ENCODE peak calls at places on chromosomes 11 and 22, in six cellular contexts. One of them, this sample, is unnamed.
A peak's percentile ranks its signal among the peaks of the same experiment; 100 is the strongest.

GRCh38 chr22:38706885-38707180 is 1.1 kb downstream of the GTPBP1 start:
- DNase-seq in glomerular endothelial cell: no peak
- DNase-seq in NCI-H1105 treated with DMSO at 0.1 percent for 48 hours: no peak
- DNase-seq in AG09319: no peak
- DNase-seq in NCI-H1092 treated with DMSO at 0.1 percent for 48 hours: no peak
- DNase-seq in T-helper 2 cell: no peak
- DNase-seq in this sample: no peak

GRCh38 chr22:49968831-49969661 is 8.5 kb downstream of the PIM3 start:
- DNase-seq in glomerular endothelial cell: no peak
- DNase-seq in NCI-H1105 treated with DMSO at 0.1 percent for 48 hours: no peak
- DNase-seq in AG09319: no peak
- DNase-seq in NCI-H1092 treated with DMSO at 0.1 percent for 48 hours: no peak
- DNase-seq in T-helper 2 cell: no peak
- DNase-seq in this sample: peak; percentile 3

GRCh38 chr11:45048870-45049825 is 97.3 kb upstream of the PRDM11 start:
- DNase-seq in glomerular endothelial cell: no peak
- DNase-seq in NCI-H1105 treated with DMSO at 0.1 percent for 48 hours: no peak
- DNase-seq in AG09319: no peak
- DNase-seq in NCI-H1092 treated with DMSO at 0.1 percent for 48 hours: peak; percentile 71
- DNase-seq in T-helper 2 cell: no peak
- DNase-seq in this sample: no peak

GRCh38 chr11:12674936-12675696 is 895 bp downstream of the TEAD1 start:
- DNase-seq in glomerular endothelial cell: no peak
- DNase-seq in NCI-H1105 treated with DMSO at 0.1 percent for 48 hours: peak; percentile 82
- DNase-seq in AG09319: no peak
- DNase-seq in NCI-H1092 treated with DMSO at 0.1 percent for 48 hours: peak; percentile 53
- DNase-seq in T-helper 2 cell: no peak
- DNase-seq in this sample: peak; percentile 53

GRCh38 chr11:72771507-72771906 is 19.3 kb upstream of the ARAP1 start:
- DNase-seq in glomerular endothelial cell: no peak
- DNase-seq in NCI-H1105 treated with DMSO at 0.1 percent for 48 hours: no peak
- DNase-seq in AG09319: no peak
- DNase-seq in NCI-H1092 treated with DMSO at 0.1 percent for 48 hours: no peak
- DNase-seq in T-helper 2 cell: no peak
- DNase-seq in this sample: peak; percentile 79

GRCh38 chr22:29032584-29032983 is 29.0 kb downstream of the C22orf31 start:
- DNase-seq in glomerular endothelial cell: no peak
- DNase-seq in NCI-H1105 treated with DMSO at 0.1 percent for 48 hours: no peak
- DNase-seq in AG09319: no peak
- DNase-seq in NCI-H1092 treated with DMSO at 0.1 percent for 48 hours: no peak
- DNase-seq in T-helper 2 cell: no peak
- DNase-seq in this sample: peak; percentile 37

GRCh38 chr11:119375629-119376196 is 5.8 kb downstream of the USP2 start:
- DNase-seq in glomerular endothelial cell: no peak
- DNase-seq in NCI-H1105 treated with DMSO at 0.1 percent for 48 hours: no peak
- DNase-seq in AG09319: no peak
- DNase-seq in NCI-H1092 treated with DMSO at 0.1 percent for 48 hours: no peak
- DNase-seq in T-helper 2 cell: no peak
- DNase-seq in this sample: no peak

GRCh38 chr11:6618117-6619020 is 853 bp downstream of the TPP1 start:
- DNase-seq in glomerular endothelial cell: no peak
- DNase-seq in NCI-H1105 treated with DMSO at 0.1 percent for 48 hours: no peak
- DNase-seq in AG09319: peak; percentile 41
- DNase-seq in NCI-H1092 treated with DMSO at 0.1 percent for 48 hours: no peak
- DNase-seq in T-helper 2 cell: peak; percentile 47
- DNase-seq in this sample: peak; percentile 41

GRCh38 chr11:106086135-106086534 is 8.7 kb downstream of the AASDHPPT start:
- DNase-seq in glomerular endothelial cell: no peak
- DNase-seq in NCI-H1105 treated with DMSO at 0.1 percent for 48 hours: no peak
- DNase-seq in AG09319: no peak
- DNase-seq in NCI-H1092 treated with DMSO at 0.1 percent for 48 hours: no peak
- DNase-seq in T-helper 2 cell: no peak
- DNase-seq in this sample: no peak

GRCh38 chr22:47168441-47168840 is 406.0 kb downstream of the TBC1D22A start:
- DNase-seq in glomerular endothelial cell: no peak
- DNase-seq in NCI-H1105 treated with DMSO at 0.1 percent for 48 hours: no peak
- DNase-seq in AG09319: no peak
- DNase-seq in NCI-H1092 treated with DMSO at 0.1 percent for 48 hours: no peak
- DNase-seq in T-helper 2 cell: no peak
- DNase-seq in this sample: no peak

GRCh38 chr11:77823775-77824174 is 2.8 kb downstream of the AAMDC start:
- DNase-seq in glomerular endothelial cell: no peak
- DNase-seq in NCI-H1105 treated with DMSO at 0.1 percent for 48 hours: no peak
- DNase-seq in AG09319: no peak
- DNase-seq in NCI-H1092 treated with DMSO at 0.1 percent for 48 hours: no peak
- DNase-seq in T-helper 2 cell: no peak
- DNase-seq in this sample: no peak

GRCh38 chr11:130037058-130037457 is 32.6 kb upstream of the APLP2 start:
- DNase-seq in glomerular endothelial cell: no peak
- DNase-seq in NCI-H1105 treated with DMSO at 0.1 percent for 48 hours: no peak
- DNase-seq in AG09319: peak; percentile 30
- DNase-seq in NCI-H1092 treated with DMSO at 0.1 percent for 48 hours: no peak
- DNase-seq in T-helper 2 cell: no peak
- DNase-seq in this sample: peak; percentile 53

GRCh38 chr11:131889146-131889577 is 518.7 kb downstream of the NTM start:
- DNase-seq in glomerular endothelial cell: no peak
- DNase-seq in NCI-H1105 treated with DMSO at 0.1 percent for 48 hours: peak; percentile 83
- DNase-seq in AG09319: peak; percentile 77
- DNase-seq in NCI-H1092 treated with DMSO at 0.1 percent for 48 hours: peak; percentile 19
- DNase-seq in T-helper 2 cell: no peak
- DNase-seq in this sample: peak; percentile 95

GRCh38 chr11:76674517-76675400 is 4.2 kb upstream of the LRRC32 start:
- DNase-seq in glomerular endothelial cell: no peak
- DNase-seq in NCI-H1105 treated with DMSO at 0.1 percent for 48 hours: no peak
- DNase-seq in AG09319: no peak
- DNase-seq in NCI-H1092 treated with DMSO at 0.1 percent for 48 hours: no peak
- DNase-seq in T-helper 2 cell: no peak
- DNase-seq in this sample: no peak

GRCh38 chr11:86938900-86939880 is 16.0 kb downstream of the FZD4 start:
- DNase-seq in glomerular endothelial cell: no peak
- DNase-seq in NCI-H1105 treated with DMSO at 0.1 percent for 48 hours: peak; percentile 53
- DNase-seq in AG09319: no peak
- DNase-seq in NCI-H1092 treated with DMSO at 0.1 percent for 48 hours: peak; percentile 70
- DNase-seq in T-helper 2 cell: no peak
- DNase-seq in this sample: peak; percentile 34

GRCh38 chr22:43886231-43886630 is 5.6 kb downstream of the PNPLA5 start:
- DNase-seq in glomerular endothelial cell: no peak
- DNase-seq in NCI-H1105 treated with DMSO at 0.1 percent for 48 hours: no peak
- DNase-seq in AG09319: no peak
- DNase-seq in NCI-H1092 treated with DMSO at 0.1 percent for 48 hours: no peak
- DNase-seq in T-helper 2 cell: no peak
- DNase-seq in this sample: no peak

GRCh38 chr11:2537896-2538855 is 93.4 kb downstream of the KCNQ1 start:
- DNase-seq in glomerular endothelial cell: no peak
- DNase-seq in NCI-H1105 treated with DMSO at 0.1 percent for 48 hours: no peak
- DNase-seq in AG09319: no peak
- DNase-seq in NCI-H1092 treated with DMSO at 0.1 percent for 48 hours: no peak
- DNase-seq in T-helper 2 cell: no peak
- DNase-seq in this sample: no peak

GRCh38 chr22:37139762-37140161 is 10.0 kb downstream of the IL2RB start:
- DNase-seq in glomerular endothelial cell: no peak
- DNase-seq in NCI-H1105 treated with DMSO at 0.1 percent for 48 hours: no peak
- DNase-seq in AG09319: no peak
- DNase-seq in NCI-H1092 treated with DMSO at 0.1 percent for 48 hours: no peak
- DNase-seq in T-helper 2 cell: no peak
- DNase-seq in this sample: no peak

GRCh38 chr22:19466126-19466716 is 12.8 kb downstream of the UFD1 start:
- DNase-seq in glomerular endothelial cell: no peak
- DNase-seq in NCI-H1105 treated with DMSO at 0.1 percent for 48 hours: no peak
- DNase-seq in AG09319: no peak
- DNase-seq in NCI-H1092 treated with DMSO at 0.1 percent for 48 hours: no peak
- DNase-seq in T-helper 2 cell: no peak
- DNase-seq in this sample: no peak

GRCh38 chr11:77233011-77233410 is 68.5 kb downstream of the GDPD4 start:
- DNase-seq in glomerular endothelial cell: no peak
- DNase-seq in NCI-H1105 treated with DMSO at 0.1 percent for 48 hours: no peak
- DNase-seq in AG09319: no peak
- DNase-seq in NCI-H1092 treated with DMSO at 0.1 percent for 48 hours: no peak
- DNase-seq in T-helper 2 cell: no peak
- DNase-seq in this sample: no peak

GRCh38 chr11:16779436-16779835 is 41.0 kb downstream of the C11orf58 start:
- DNase-seq in glomerular endothelial cell: no peak
- DNase-seq in NCI-H1105 treated with DMSO at 0.1 percent for 48 hours: no peak
- DNase-seq in AG09319: no peak
- DNase-seq in NCI-H1092 treated with DMSO at 0.1 percent for 48 hours: no peak
- DNase-seq in T-helper 2 cell: no peak
- DNase-seq in this sample: no peak

GRCh38 chr11:6405039-6405667 is 13.7 kb downstream of the APBB1 start:
- DNase-seq in glomerular endothelial cell: no peak
- DNase-seq in NCI-H1105 treated with DMSO at 0.1 percent for 48 hours: peak; percentile 41
- DNase-seq in AG09319: no peak
- DNase-seq in NCI-H1092 treated with DMSO at 0.1 percent for 48 hours: no peak
- DNase-seq in T-helper 2 cell: no peak
- DNase-seq in this sample: no peak

GRCh38 chr11:57763568-57763967 is 2.0 kb downstream of the CTNND1 start:
- DNase-seq in glomerular endothelial cell: no peak
- DNase-seq in NCI-H1105 treated with DMSO at 0.1 percent for 48 hours: peak; percentile 26
- DNase-seq in AG09319: no peak
- DNase-seq in NCI-H1092 treated with DMSO at 0.1 percent for 48 hours: no peak
- DNase-seq in T-helper 2 cell: no peak
- DNase-seq in this sample: peak; percentile 45

GRCh38 chr22:30459206-30460052 is 12.4 kb downstream of the SEC14L3 start:
- DNase-seq in glomerular endothelial cell: no peak
- DNase-seq in NCI-H1105 treated with DMSO at 0.1 percent for 48 hours: no peak
- DNase-seq in AG09319: no peak
- DNase-seq in NCI-H1092 treated with DMSO at 0.1 percent for 48 hours: no peak
- DNase-seq in T-helper 2 cell: no peak
- DNase-seq in this sample: peak; percentile 58

GRCh38 chr22:28029201-28029948 is 110.3 kb upstream of the PITPNB start:
- DNase-seq in glomerular endothelial cell: peak; percentile 94
- DNase-seq in NCI-H1105 treated with DMSO at 0.1 percent for 48 hours: peak; percentile 95
- DNase-seq in AG09319: no peak
- DNase-seq in NCI-H1092 treated with DMSO at 0.1 percent for 48 hours: peak; percentile 95
- DNase-seq in T-helper 2 cell: no peak
- DNase-seq in this sample: peak; percentile 94

GRCh38 chr11:125091247-125091876 is 20.1 kb downstream of the TMEM218 start:
- DNase-seq in glomerular endothelial cell: peak; percentile 47
- DNase-seq in NCI-H1105 treated with DMSO at 0.1 percent for 48 hours: peak; percentile 73
- DNase-seq in AG09319: peak; percentile 61
- DNase-seq in NCI-H1092 treated with DMSO at 0.1 percent for 48 hours: peak; percentile 52
- DNase-seq in T-helper 2 cell: no peak
- DNase-seq in this sample: peak; percentile 66

GRCh38 chr11:68969386-68969785 is 11.4 kb downstream of the MRGPRD start:
- DNase-seq in glomerular endothelial cell: no peak
- DNase-seq in NCI-H1105 treated with DMSO at 0.1 percent for 48 hours: no peak
- DNase-seq in AG09319: no peak
- DNase-seq in NCI-H1092 treated with DMSO at 0.1 percent for 48 hours: no peak
- DNase-seq in T-helper 2 cell: no peak
- DNase-seq in this sample: no peak

GRCh38 chr11:2516276-2517015 is 71.6 kb downstream of the KCNQ1 start:
- DNase-seq in glomerular endothelial cell: no peak
- DNase-seq in NCI-H1105 treated with DMSO at 0.1 percent for 48 hours: no peak
- DNase-seq in AG09319: no peak
- DNase-seq in NCI-H1092 treated with DMSO at 0.1 percent for 48 hours: no peak
- DNase-seq in T-helper 2 cell: no peak
- DNase-seq in this sample: peak; percentile 0

GRCh38 chr11:114180301-114181055 is 115.7 kb upstream of the NNMT start:
- DNase-seq in glomerular endothelial cell: no peak
- DNase-seq in NCI-H1105 treated with DMSO at 0.1 percent for 48 hours: peak; percentile 42
- DNase-seq in AG09319: no peak
- DNase-seq in NCI-H1092 treated with DMSO at 0.1 percent for 48 hours: peak; percentile 61
- DNase-seq in T-helper 2 cell: no peak
- DNase-seq in this sample: peak; percentile 40

GRCh38 chr11:75557649-75558494 is 4.2 kb upstream of the SERPINH1 start:
- DNase-seq in glomerular endothelial cell: no peak
- DNase-seq in NCI-H1105 treated with DMSO at 0.1 percent for 48 hours: no peak
- DNase-seq in AG09319: peak; percentile 91
- DNase-seq in NCI-H1092 treated with DMSO at 0.1 percent for 48 hours: no peak
- DNase-seq in T-helper 2 cell: no peak
- DNase-seq in this sample: peak; percentile 84